ENCODE peak calls at places on chromosomes 16 and 17, in seven cellular contexts. M is psoas muscle; C is OCI-LY7; J is astrocyte of the spinal cord; D is uterus; W is CD4-positive, alpha-beta T cell; R is pancreas. T is an unnamed sample.

GRCh38 chr16:13099822-13100221 is 198.4 kb downstream of the SHISA9 start:
- DNase-seq in C (no peak), J (no peak), D (no peak), R (no peak), W (no peak), M (no peak), T (no peak)

GRCh38 chr16:22192261-22193133 is 13.6 kb upstream of the EEF2K start:
- DNase-seq in D (peak; percentile 89), R (peak; percentile 50), M (peak; percentile 86), J (peak; percentile 95), C (peak; percentile 35), W (peak; percentile 57), T (peak; percentile 76)

GRCh38 chr16:4372578-4373355 is 1.1 kb downstream of the VASN start:
- DNase-seq in C (peak; percentile 57), R (peak; percentile 71), J (no peak), M (no peak), W (no peak), D (peak; percentile 80), T (no peak)

GRCh38 chr16:85557976-85558589 is 55.0 kb upstream of the GSE1 start:
- DNase-seq in R (no peak), D (no peak), J (no peak), M (no peak), C (peak; percentile 57), W (no peak), T (no peak)

GRCh38 chr16:57349212-57350031 is 9.2 kb upstream of the CCL22 start:
- DNase-seq in J (no peak), R (no peak), W (no peak), M (no peak), D (no peak), C (peak; percentile 45), T (no peak)

GRCh38 chr17:63070031-63070430 is 104.0 kb downstream of the TANC2 start:
- DNase-seq in R (no peak), W (no peak), J (no peak), M (no peak), D (no peak), C (no peak), T (no peak)

GRCh38 chr17:20008242-20009051 is 712 bp upstream of the SPECC1 start:
- DNase-seq in W (peak; percentile 7), R (peak; percentile 26), C (no peak), M (no peak), D (peak; percentile 27), J (no peak), T (peak; percentile 11)

GRCh38 chr16:53434436-53435065 is at the start of gene RBL2:
- DNase-seq in C (peak; percentile 83), R (peak; percentile 88), J (peak; percentile 85), W (peak; percentile 78), M (peak; percentile 88), D (peak; percentile 24), T (peak; percentile 83)

GRCh38 chr16:89431158-89431584 is 59.2 kb downstream of the ANKRD11 start:
- DNase-seq in W (no peak), D (no peak), J (peak; percentile 49), C (no peak), R (no peak), M (peak; percentile 42), T (no peak)

GRCh38 chr17:75404739-75405364 is 626 bp downstream of the GRB2 start:
- DNase-seq in W (peak; percentile 37), J (peak; percentile 36), C (peak; percentile 78), R (peak; percentile 61), M (peak; percentile 54), D (peak; percentile 43), T (peak; percentile 43)

GRCh38 chr16:54503011-54503410 is 216.4 kb upstream of the IRX3 start:
- DNase-seq in W (no peak), C (no peak), R (no peak), M (peak; percentile 18), D (no peak), J (no peak), T (no peak)

DNA sequence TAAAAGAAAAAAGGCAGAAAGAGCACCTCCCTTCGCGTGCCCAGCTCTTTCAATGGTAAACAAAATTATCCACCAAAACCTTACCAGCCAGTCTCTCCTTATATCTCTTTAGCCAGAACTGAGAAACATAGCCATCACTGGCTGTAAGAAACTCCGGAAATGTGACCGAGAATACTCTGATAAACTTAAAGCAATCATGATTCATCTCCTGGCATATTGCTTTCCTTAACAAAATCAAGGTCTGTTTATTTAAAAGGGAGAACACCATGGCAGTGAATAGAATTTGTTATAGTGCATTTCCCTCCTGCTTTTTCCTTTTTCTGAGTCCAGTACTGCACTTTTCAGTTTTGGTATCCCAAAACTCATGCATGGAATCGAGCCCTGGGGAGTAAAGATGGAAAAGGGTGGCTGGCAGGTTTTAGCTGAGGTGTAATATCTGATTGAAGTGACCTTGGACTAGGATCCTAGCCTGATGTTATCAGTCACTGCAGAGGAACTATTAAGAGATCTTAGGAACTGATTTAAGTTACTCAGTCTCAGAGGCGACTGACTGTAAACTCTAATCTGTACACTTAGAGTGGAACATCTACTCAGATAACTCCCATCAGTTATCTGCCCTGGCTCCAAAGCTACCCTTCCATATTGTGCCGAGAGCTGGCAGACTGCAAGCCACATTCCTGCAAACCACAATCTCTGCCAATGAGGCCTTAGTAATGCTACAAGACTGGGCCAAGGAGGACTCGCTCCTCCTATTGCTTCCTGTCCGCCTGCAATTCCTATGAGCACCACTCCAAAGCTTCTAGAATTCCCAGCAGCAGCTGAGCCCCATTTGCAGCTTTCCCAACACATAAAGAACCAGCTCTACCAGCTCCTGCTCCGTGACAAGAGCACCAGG is 7.4 kb upstream of the COX10 start:
- DNase-seq in J (peak; percentile 81), M (peak; percentile 30), D (no peak), W (no peak), C (no peak), R (no peak), T (no peak)
- TF ChIP-seq CTCF in J (peak; percentile 8), M (peak; percentile 16), D (no peak), W (no peak), C (no peak), R (no peak), T (no peak)

GRCh38 chr17:80256034-80256350 is 4.7 kb upstream of the RNF213 start:
- DNase-seq in R (no peak), J (no peak), D (no peak), W (no peak), C (no peak), M (no peak), T (no peak)

GRCh38 chr17:80253631-80254395 is 6.8 kb upstream of the RNF213 start:
- DNase-seq in M (no peak), C (no peak), R (no peak), J (no peak), D (no peak), W (no peak), T (no peak)

GRCh38 chr17:80254396-80255241 is 6.0 kb upstream of the RNF213 start:
- DNase-seq in J (peak; percentile 85), R (no peak), W (no peak), C (peak; percentile 40), D (no peak), M (no peak), T (no peak)

GRCh38 chr17:80251966-80252365 is 8.7 kb upstream of the RNF213 start:
- DNase-seq in M (no peak), W (no peak), J (no peak), R (no peak), D (no peak), C (no peak), T (no peak)

DNA sequence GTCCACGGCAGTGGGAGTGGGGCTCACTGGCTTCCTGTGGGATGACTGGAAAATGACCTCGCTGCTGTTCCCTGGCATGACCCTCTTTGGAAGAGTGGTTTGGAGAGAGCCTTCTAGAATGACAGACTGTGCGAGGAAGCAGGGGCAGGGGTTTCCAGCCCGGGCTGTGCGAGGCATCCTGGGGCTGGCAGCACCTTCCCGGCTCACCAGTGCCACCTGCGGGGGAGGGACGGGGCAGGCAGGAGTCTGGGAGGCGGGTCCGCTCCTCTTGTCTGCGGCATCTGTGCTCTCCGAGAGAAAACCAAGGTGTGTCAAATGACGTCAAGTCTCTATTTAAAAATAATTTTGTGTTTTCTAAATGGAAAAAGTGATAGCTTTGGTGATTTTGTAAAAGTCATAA is 7.8 kb upstream of the RNF213 start:
- DNase-seq in D (no peak), C (peak; percentile 84), R (peak; percentile 81), M (peak; percentile 54), J (no peak), W (peak; percentile 88), T (peak; percentile 64)
- TF ChIP-seq CTCF in D (no peak), C (peak; percentile 96), R (peak; percentile 60), M (peak; percentile 56), J (peak; percentile 49), W (peak; percentile 85), T (no peak)

DNA sequence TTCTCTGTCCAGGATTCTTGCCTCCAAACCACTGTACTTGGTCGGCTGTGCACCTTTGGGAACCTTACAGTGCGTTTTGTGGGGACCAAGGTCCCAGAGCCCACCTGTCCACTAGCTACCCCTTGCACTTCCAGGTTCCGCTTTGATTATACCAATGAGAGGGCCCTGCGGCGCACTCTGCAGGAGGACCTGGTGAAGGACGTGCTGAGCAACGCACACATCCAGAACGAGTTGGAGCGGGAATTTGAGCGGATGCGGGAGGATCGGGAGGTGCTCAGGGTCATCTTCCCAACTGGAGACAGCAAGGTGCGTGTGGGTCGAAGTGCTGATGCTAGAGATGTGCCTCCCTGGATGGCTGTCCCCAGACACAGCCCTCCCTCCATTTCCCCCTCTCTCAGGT is 18.8 kb downstream of the POLR2A start:
- DNase-seq in R (no peak), W (no peak), D (no peak), J (no peak), C (no peak), M (no peak), T (no peak)
- TF ChIP-seq CTCF in R (no peak), W (no peak), D (no peak), J (peak; percentile 47), C (peak; percentile 51), M (no peak), T (no peak)

GRCh38 chr17:78729636-78730035 is 52.4 kb downstream of the CYTH1 start:
- DNase-seq in W (no peak), R (no peak), C (no peak), J (no peak), D (no peak), M (no peak), T (no peak)

GRCh38 chr17:78726471-78727010 is 55.5 kb downstream of the CYTH1 start:
- DNase-seq in M (no peak), D (no peak), J (no peak), C (no peak), R (no peak), W (no peak), T (no peak)

GRCh38 chr17:78727057-78727456 is 55.0 kb downstream of the CYTH1 start:
- DNase-seq in J (no peak), D (no peak), R (no peak), M (no peak), W (no peak), C (no peak), T (no peak)

GRCh38 chr17:78728495-78728894 is 53.6 kb downstream of the CYTH1 start:
- DNase-seq in M (no peak), J (no peak), R (no peak), D (no peak), W (no peak), C (no peak), T (no peak)

DNA sequence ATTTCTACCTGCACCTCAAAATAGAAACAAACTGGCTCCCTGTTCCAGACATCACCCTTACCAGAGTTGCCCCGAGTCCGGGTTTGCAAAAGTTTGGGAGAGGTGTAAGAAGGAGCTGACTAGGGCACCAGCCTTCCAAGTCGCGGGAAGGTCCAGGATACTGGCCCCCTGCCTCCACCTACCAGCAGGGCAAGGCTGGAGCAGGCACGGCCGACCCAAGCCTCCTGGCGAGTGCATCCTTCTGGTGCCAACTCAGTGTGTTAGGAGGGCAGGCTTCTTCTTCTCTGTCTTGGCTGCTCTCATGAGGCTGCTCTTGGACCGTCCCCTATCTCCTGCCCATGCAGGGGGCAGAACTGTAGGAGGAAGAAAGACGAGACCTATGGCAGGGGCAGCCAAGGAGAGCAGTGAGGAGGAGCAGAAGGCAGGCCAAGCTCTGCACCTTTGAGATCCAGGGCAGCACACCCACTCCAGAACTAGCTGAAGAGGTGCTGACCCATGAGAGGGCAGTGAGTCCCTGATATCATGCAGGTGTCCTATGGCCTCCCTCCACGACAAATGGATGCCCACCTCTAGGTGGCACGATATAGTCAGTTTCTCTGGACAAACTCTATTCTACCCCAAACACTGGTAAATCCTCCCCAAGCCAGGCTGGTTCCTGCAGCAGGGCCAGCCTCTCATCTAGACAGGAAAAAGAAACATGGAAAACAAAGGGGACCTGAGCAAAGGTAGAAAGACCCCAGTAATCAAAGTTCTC is 54.4 kb downstream of the CYTH1 start:
- DNase-seq in D (no peak), W (no peak), C (no peak), M (no peak), R (no peak), J (no peak), T (no peak)
- TF ChIP-seq CTCF in D (no peak), W (no peak), C (no peak), M (no peak), R (no peak), J (no peak), T (no peak)

T was measured in endothelial cell.